ENCODE peak calls at places on chromosomes 12 and 14, in five cellular contexts. O is GM12892, D is GM19239, P is germinal center, K is T47D. N is an unnamed sample.
A peak's percentile ranks its signal among the peaks of the same experiment; 100 is the strongest.

GRCh38 chr12:6554990-6555691 is 701 bp downstream of the IFFO1 start:
- DNase-seq in O (no peak), D (no peak), P (no peak), K (no peak), N (no peak)

GRCh38 chr12:53425515-53426150 is 2.0 kb downstream of the AMHR2 start:
- DNase-seq in O (no peak), D (no peak), P (no peak), K (no peak), N (no peak)

GRCh38 chr14:99751539-99752485 is 41.4 kb upstream of the EML1 start:
- DNase-seq in O (no peak), D (no peak), P (no peak), K (no peak), N (no peak)

GRCh38 chr12:39490500-39491276 is 47.8 kb upstream of the KIF21A start:
- DNase-seq in O (no peak), D (no peak), P (no peak), K (no peak), N (no peak)

GRCh38 chr12:131783915-131784541 is 44.2 kb upstream of the MMP17 start:
- DNase-seq in O (no peak), D (no peak), P (no peak), K (no peak), N (no peak)

GRCh38 chr12:124434364-124434763 is 133.0 kb downstream of the NCOR2 start:
- DNase-seq in O (no peak), D (no peak), P (no peak), K (no peak), N (no peak)

GRCh38 chr12:102539651-102540553 is 59.5 kb upstream of the IGF1 start:
- DNase-seq in O (no peak), D (no peak), P (no peak), K (no peak), N (no peak)

GRCh38 chr12:88371416-88372183 is 208.7 kb downstream of the KITLG start:
- DNase-seq in O (no peak), D (no peak), P (no peak), K (no peak), N (no peak)

GRCh38 chr12:107847430-107847829 is 72.9 kb downstream of the ASCL4 start:
- DNase-seq in O (no peak), D (no peak), P (no peak), K (no peak), N (no peak)

GRCh38 chr12:1638167-1638566 is 9.1 kb downstream of the WNT5B start:
- DNase-seq in O (no peak), D (no peak), P (no peak), K (no peak), N (no peak)

GRCh38 chr12:96500686-96501085 is 11.3 kb downstream of the CFAP54 start:
- DNase-seq in O (no peak), D (no peak), P (no peak), K (no peak), N (no peak)

GRCh38 chr12:90858261-90858660 is 96.7 kb downstream of the CCER1 start:
- DNase-seq in O (no peak), D (no peak), P (no peak), K (peak; percentile 17), N (no peak)

GRCh38 chr14:21494902-21495762 is 16.0 kb downstream of the METTL3 start:
- DNase-seq in O (no peak), D (no peak), P (no peak), K (no peak), N (no peak)

GRCh38 chr12:126708492-126708896 is 1558.5 kb upstream of the TMEM132C start:
- DNase-seq in O (no peak), D (no peak), P (no peak), K (no peak), N (no peak)

GRCh38 chr14:51860836-51861583 is 598 bp downstream of the GNG2 start:
- DNase-seq in O (no peak), D (no peak), P (no peak), K (no peak), N (no peak)

GRCh38 chr12:130026608-130027176 is 122.9 kb upstream of the TMEM132D start:
- DNase-seq in O (no peak), D (peak; percentile 36), P (no peak), K (peak; percentile 69), N (peak; percentile 43)

GRCh38 chr12:93381183-93381975 is 3.7 kb downstream of the NUDT4 start:
- DNase-seq in O (no peak), D (no peak), P (no peak), K (no peak), N (no peak)

GRCh38 chr12:4947297-4947696 is 37.6 kb downstream of the KCNA1 start:
- DNase-seq in O (no peak), D (no peak), P (no peak), K (no peak), N (no peak)

GRCh38 chr12:128976120-128976519 is 122.8 kb downstream of the GLT1D1 start:
- DNase-seq in O (no peak), D (no peak), P (no peak), K (peak; percentile 43), N (no peak)

GRCh38 chr14:37903561-37904191 is 304.0 kb upstream of the SSTR1 start:
- DNase-seq in O (no peak), D (no peak), P (peak; percentile 3), K (peak; percentile 73), N (no peak)

GRCh38 chr14:34593740-34594375 is 36.1 kb downstream of the SNX6 start:
- DNase-seq in O (no peak), D (no peak), P (no peak), K (no peak), N (no peak)

GRCh38 chr12:25692115-25693035 is 139.3 kb upstream of the LMNTD1 start:
- DNase-seq in O (no peak), D (no peak), P (no peak), K (no peak), N (no peak)

GRCh38 chr14:86035882-86036281 is 505.9 kb downstream of the FLRT2 start:
- DNase-seq in O (no peak), D (peak; percentile 2), P (no peak), K (peak; percentile 22), N (peak; percentile 0)

GRCh38 chr12:29725587-29726320 is 58.0 kb downstream of the TMTC1 start:
- DNase-seq in O (no peak), D (no peak), P (no peak), K (no peak), N (no peak)

GRCh38 chr14:100143523-100143922 is 15.9 kb downstream of the DEGS2 start:
- DNase-seq in O (no peak), D (no peak), P (no peak), K (no peak), N (no peak)

GRCh38 chr12:14903386-14904098 is 17.9 kb upstream of the MGP start:
- DNase-seq in O (no peak), D (no peak), P (no peak), K (peak; percentile 86), N (no peak)

GRCh38 chr14:52355526-52355925 is 41.4 kb downstream of the PTGER2 start:
- DNase-seq in O (no peak), D (no peak), P (no peak), K (no peak), N (no peak)

GRCh38 chr14:101889366-101889765 is 75.0 kb upstream of the DYNC1H1 start:
- DNase-seq in O (no peak), D (no peak), P (no peak), K (no peak), N (no peak)

GRCh38 chr12:10753066-10753465 is 29.9 kb upstream of the YBX3 start:
- DNase-seq in O (no peak), D (no peak), P (no peak), K (peak; percentile 42), N (no peak)

GRCh38 chr14:94284221-94284620 is 8.8 kb downstream of the SERPINA10 start:
- DNase-seq in O (no peak), D (no peak), P (no peak), K (no peak), N (no peak)

GRCh38 chr12:122129131-122129530 is 44.9 kb downstream of the IL31 start:
- DNase-seq in O (no peak), D (no peak), P (no peak), K (no peak), N (no peak)

GRCh38 chr12:46209914-46210834 is 58.7 kb downstream of the SLC38A1 start:
- DNase-seq in O (no peak), D (no peak), P (peak; percentile 21), K (peak; percentile 86), N (no peak)

GRCh38 chr14:56862843-56863242 is 52.6 kb upstream of the OTX2 start:
- DNase-seq in O (no peak), D (no peak), P (no peak), K (no peak), N (no peak)

GRCh38 chr14:29166507-29166906 is 399.9 kb downstream of the FOXG1 start:
- DNase-seq in O (no peak), D (no peak), P (no peak), K (no peak), N (no peak)

GRCh38 chr14:68815288-68816182 is 22.7 kb upstream of the ZFP36L1 start:
- DNase-seq in O (no peak), D (no peak), P (peak; percentile 33), K (no peak), N (no peak)